ENCODE peak calls at places on chromosomes 3 and 15, in ten cellular contexts. V is right lobe of liver, E is esophagus muscularis mucosa, G is spleen, Y is heart left ventricle, U is transverse colon, J is uterus, B is IMR-90, S is body of pancreas, Q is testis. C is an unnamed sample.

GRCh38 chr3:38005076-38006020 is 14.8 kb downstream of the VILL start:
- DNase-seq in V (peak; percentile 53), Q (peak; percentile 94), Y (peak; percentile 85), J (no peak), E (no peak), S (peak; percentile 84), G (peak; percentile 74), U (peak; percentile 67), B (no peak), C (no peak)

GRCh38 chr15:43105077-43105769 is 615 bp downstream of the UBR1 start:
- DNase-seq in U (peak; percentile 33), B (peak; percentile 5), Q (peak; percentile 34), G (no peak), E (no peak), S (peak; percentile 77), Y (no peak), V (no peak), J (no peak), C (no peak)

GRCh38 chr3:128113817-128114794 is 9.5 kb downstream of the RUVBL1 start:
- DNase-seq in V (no peak), S (peak; percentile 79), G (peak; percentile 79), E (no peak), B (no peak), Y (peak; percentile 47), U (peak; percentile 12), Q (no peak), J (no peak), C (no peak)

GRCh38 chr3:142716102-142716501 is 7.7 kb upstream of the TRPC1 start:
- DNase-seq in E (no peak), U (no peak), B (no peak), V (no peak), G (no peak), S (no peak), Q (no peak), J (no peak), Y (no peak), C (no peak)

GRCh38 chr15:70261083-70261482 is 163.4 kb upstream of the TLE3 start:
- DNase-seq in V (no peak), J (no peak), U (no peak), G (peak; percentile 31), Y (no peak), Q (no peak), B (no peak), E (no peak), S (no peak), C (no peak)

GRCh38 chr15:31365655-31366127 is 39.1 kb downstream of the KLF13 start:
- DNase-seq in E (peak; percentile 99), S (peak; percentile 99), Y (peak; percentile 98), J (peak; percentile 96), Q (peak; percentile 97), V (peak; percentile 93), B (peak; percentile 72), U (peak; percentile 96), G (peak; percentile 98), C (peak; percentile 99)

GRCh38 chr15:41965441-41966413 is 6.6 kb downstream of the EHD4 start:
- DNase-seq in B (peak; percentile 41), Q (no peak), Y (peak; percentile 87), V (no peak), J (no peak), S (peak; percentile 67), U (peak; percentile 5), E (no peak), G (peak; percentile 21), C (no peak)

GRCh38 chr3:173891272-173892100 is 493.9 kb downstream of the NLGN1 start:
- DNase-seq in Q (no peak), J (no peak), S (no peak), E (no peak), B (no peak), G (no peak), U (no peak), Y (no peak), V (no peak), C (no peak)

DNA sequence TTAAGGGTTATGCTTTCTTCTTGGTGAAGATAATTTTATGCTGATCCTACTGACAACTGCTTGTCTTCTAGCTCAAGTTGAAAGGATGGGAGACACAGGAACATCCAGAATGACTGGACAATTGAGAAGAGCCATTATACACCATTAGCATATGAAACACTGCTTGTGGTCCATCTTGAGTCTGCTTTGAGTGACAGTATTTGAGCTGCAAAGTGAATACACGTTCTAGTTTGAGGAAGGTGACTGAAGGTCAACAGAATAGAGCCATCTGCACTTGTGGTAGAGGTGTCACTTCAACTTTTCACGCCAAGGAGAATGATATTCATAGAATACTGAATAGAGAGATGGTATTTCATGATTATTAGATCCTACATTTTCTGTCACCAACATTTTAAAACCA is 315.5 kb downstream of the MCTP2 start:
- DNase-seq in B (no peak), Q (no peak), J (no peak), E (no peak), Y (no peak), G (no peak), U (no peak), V (no peak), S (no peak), C (no peak)
- H3K9me3 ChIP-seq in B (peaks cover 5% of the 10 kb centered on the region), Q (no peaks in the 10 kb centered on the region), J (no peaks in the 10 kb centered on the region), E (no peaks in the 10 kb centered on the region), Y (no peaks in the 10 kb centered on the region), G (no peaks in the 10 kb centered on the region), U (no peaks in the 10 kb centered on the region), V (no peaks in the 10 kb centered on the region), S (no peaks in the 10 kb centered on the region), C (no peaks in the 10 kb centered on the region)

GRCh38 chr3:50203113-50203852 is 1.8 kb upstream of the SLC38A3 start:
- DNase-seq in E (no peak), J (no peak), Q (no peak), B (no peak), V (peak; percentile 83), S (peak; percentile 92), U (no peak), G (no peak), Y (peak; percentile 57), C (no peak)

GRCh38 chr3:50205719-50206276 is 727 bp downstream of the SLC38A3 start:
- DNase-seq in B (no peak), Y (peak; percentile 72), U (peak; percentile 26), Q (peak; percentile 51), E (no peak), J (no peak), S (peak; percentile 91), G (no peak), V (peak; percentile 96), C (no peak)

GRCh38 chr3:50207359-50208042 is 2.4 kb downstream of the SLC38A3 start:
- DNase-seq in E (no peak), S (no peak), U (no peak), Q (no peak), G (no peak), B (no peak), Y (no peak), J (no peak), V (peak; percentile 60), C (no peak)

GRCh38 chr3:50204052-50204803 is 843 bp upstream of the SLC38A3 start:
- DNase-seq in Q (no peak), E (no peak), S (no peak), V (no peak), J (no peak), B (no peak), Y (no peak), U (no peak), G (no peak), C (no peak)

DNA sequence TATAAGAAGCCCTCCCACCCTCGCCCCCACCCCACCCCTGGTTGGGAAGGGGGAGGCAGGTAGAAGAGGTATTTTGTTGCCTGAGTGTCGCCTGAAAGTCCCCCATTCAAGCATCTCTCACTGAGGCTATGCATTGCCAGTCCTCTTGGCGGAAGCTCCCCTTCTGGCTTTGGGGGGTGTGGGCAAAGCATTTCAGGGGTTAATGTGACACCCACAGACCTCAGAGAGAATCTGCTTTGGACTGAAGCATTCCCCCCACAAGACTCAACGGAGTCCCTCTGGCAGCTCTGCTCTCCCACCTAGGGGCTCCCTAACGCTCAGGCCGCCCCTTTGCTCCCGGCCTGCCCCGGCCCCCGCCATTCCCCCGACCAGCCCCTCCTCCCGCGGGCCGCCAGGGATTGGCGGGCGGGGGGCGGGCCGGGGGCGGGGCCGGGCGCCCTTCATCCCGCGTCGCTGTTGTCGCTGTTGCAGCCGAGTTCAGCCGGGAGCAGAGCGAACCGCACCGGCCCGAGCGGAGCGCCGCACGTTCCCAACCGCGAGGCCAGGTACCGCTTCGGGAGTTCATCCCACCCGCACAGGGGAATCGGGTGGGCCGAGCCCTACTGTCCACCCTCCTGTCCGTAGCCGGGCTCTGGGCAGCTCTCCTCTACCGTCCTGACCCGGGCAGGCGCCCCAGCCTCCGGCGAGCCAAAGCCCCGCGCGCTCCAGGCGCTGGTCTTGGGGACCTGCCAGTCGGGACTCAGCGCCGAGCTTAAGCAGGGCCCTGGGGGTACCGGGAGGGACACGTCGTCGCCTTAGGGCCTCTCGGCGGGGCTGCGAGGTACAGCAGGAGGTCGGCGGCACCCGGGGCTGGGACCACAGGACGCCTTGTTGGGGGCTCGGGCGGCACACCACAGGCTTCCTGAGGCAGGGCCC is at the start of gene SLC38A3:
- DNase-seq in Y (no peak), J (no peak), E (no peak), Q (peak; percentile 43), B (no peak), V (peak; percentile 77), U (no peak), G (no peak), S (peak; percentile 73), C (no peak)
- TF ChIP-seq POLR2A in Y (no peak), J (no peak), E (no peak), Q (no peak), B (no peak), V (peak; percentile 61), U (no peak), G (no peak), S (peak; percentile 66), C (no peak)

GRCh38 chr3:111917300-111917699 is 58.2 kb downstream of the PHLDB2 start:
- DNase-seq in B (peak; percentile 52), E (no peak), Y (no peak), S (no peak), J (no peak), Q (no peak), G (no peak), V (no peak), U (no peak), C (no peak)

GRCh38 chr3:111923821-111924220 is 55.0 kb upstream of the ABHD10 start:
- DNase-seq in V (no peak), U (no peak), Q (no peak), Y (no peak), G (no peak), S (no peak), B (no peak), J (no peak), E (no peak), C (no peak)

GRCh38 chr3:111923095-111923771 is 55.6 kb upstream of the ABHD10 start:
- DNase-seq in V (no peak), S (no peak), G (no peak), E (no peak), Y (no peak), J (no peak), U (no peak), Q (no peak), B (peak; percentile 22), C (no peak)

GRCh38 chr3:111915905-111916304 is 56.8 kb downstream of the PHLDB2 start:
- DNase-seq in Y (no peak), S (no peak), E (no peak), Q (no peak), V (no peak), B (no peak), J (no peak), G (no peak), U (no peak), C (no peak)

GRCh38 chr3:111919370-111920065 is 59.3 kb upstream of the ABHD10 start:
- DNase-seq in V (no peak), Y (no peak), G (no peak), Q (no peak), S (no peak), B (no peak), J (no peak), E (no peak), U (no peak), C (no peak)
- H3K4me1 ChIP-seq in V (peaks cover 14% of the 10 kb centered on the region), Y (peaks cover 53% of the 10 kb centered on the region), G (peaks cover 5% of the 10 kb centered on the region), Q (no peaks in the 10 kb centered on the region), S (peaks cover 27% of the 10 kb centered on the region), B (peaks cover 2% of the 10 kb centered on the region), J (peaks cover 4% of the 10 kb centered on the region), E (peaks cover 54% of the 10 kb centered on the region), U (no peaks in the 10 kb centered on the region), C (peaks cover 41% of the 10 kb centered on the region)

GRCh38 chr3:110968076-110968475 is 103.5 kb upstream of the NECTIN3 start:
- DNase-seq in U (no peak), V (no peak), S (no peak), Y (no peak), B (no peak), G (no peak), Q (no peak), J (no peak), E (no peak), C (no peak)

GRCh38 chr3:110971010-110971585 is 100.5 kb upstream of the NECTIN3 start:
- DNase-seq in E (no peak), V (no peak), S (no peak), Y (no peak), G (peak; percentile 20), U (no peak), B (no peak), Q (no peak), J (no peak), C (no peak)

GRCh38 chr3:110966966-110967663 is 104.5 kb upstream of the NECTIN3 start:
- DNase-seq in G (no peak), Y (no peak), V (no peak), B (no peak), E (no peak), J (no peak), S (no peak), Q (no peak), U (no peak), C (no peak)

GRCh38 chr3:110969229-110970211 is 102.1 kb upstream of the NECTIN3 start:
- DNase-seq in G (peak; percentile 64), U (no peak), E (no peak), S (no peak), Q (no peak), B (no peak), J (no peak), V (no peak), Y (no peak), C (no peak)

GRCh38 chr3:110965976-110966375 is 105.6 kb upstream of the NECTIN3 start:
- DNase-seq in S (no peak), E (no peak), V (no peak), Y (no peak), J (no peak), G (no peak), U (no peak), B (no peak), Q (no peak), C (no peak)
- H3K9me3 ChIP-seq in S (no peaks in the 10 kb centered on the region), E (peaks cover 27% of the 10 kb centered on the region), V (no peaks in the 10 kb centered on the region), Y (peaks cover 33% of the 10 kb centered on the region), J (peaks cover 3% of the 10 kb centered on the region), G (peaks cover 50% of the 10 kb centered on the region), U (peaks cover 13% of the 10 kb centered on the region), B (peaks cover 14% of the 10 kb centered on the region), Q (no peaks in the 10 kb centered on the region), C (peaks cover 3% of the 10 kb centered on the region)